ENCODE peak calls at places on chromosome 22, in five cellular contexts. One of them, this sample, is unnamed.

GRCh38 chr22:42284643-42285181 is 14.3 kb upstream of the TCF20 start:
- DNase-seq in neural crest cell: no peak
- DNase-seq in RWPE1: no peak
- DNase-seq in omental fat pad: no peak
- DNase-seq in neural progenitor cell: no peak
- DNase-seq in this sample: no peak

GRCh38 chr22:48824673-48825651 is 1002.7 kb downstream of the BRD1 start:
- DNase-seq in RWPE1: no peak
- DNase-seq in neural crest cell: no peak
- DNase-seq in neural progenitor cell: no peak
- DNase-seq in omental fat pad: no peak
- DNase-seq in this sample: no peak

GRCh38 chr22:40462195-40462988 is 92.0 kb downstream of the SGSM3 start:
- DNase-seq in neural progenitor cell: no peak
- DNase-seq in omental fat pad: no peak
- DNase-seq in RWPE1: no peak
- DNase-seq in neural crest cell: no peak
- DNase-seq in this sample: no peak

GRCh38 chr22:24184057-24184798 is 2.9 kb downstream of the SUSD2 start:
- DNase-seq in RWPE1: no peak
- DNase-seq in neural progenitor cell: no peak
- DNase-seq in neural crest cell: no peak
- DNase-seq in omental fat pad: no peak
- DNase-seq in this sample: no peak

GRCh38 chr22:26646158-26646557 is 11.2 kb upstream of the MIAT start:
- DNase-seq in omental fat pad: no peak
- DNase-seq in neural crest cell: no peak
- DNase-seq in RWPE1: no peak
- DNase-seq in neural progenitor cell: no peak
- DNase-seq in this sample: no peak

GRCh38 chr22:50292643-50293440 is 14.6 kb downstream of the PLXNB2 start:
- DNase-seq in neural crest cell: no peak
- DNase-seq in RWPE1: no peak
- DNase-seq in omental fat pad: no peak
- DNase-seq in neural progenitor cell: no peak
- DNase-seq in this sample: no peak

GRCh38 chr22:44746061-44746789 is 6.2 kb upstream of the ARHGAP8 start:
- DNase-seq in RWPE1: no peak
- DNase-seq in omental fat pad: no peak
- DNase-seq in neural crest cell: no peak
- DNase-seq in neural progenitor cell: no peak
- DNase-seq in this sample: no peak

GRCh38 chr22:24137595-24137994 is 43.7 kb upstream of the SUSD2 start:
- DNase-seq in omental fat pad: no peak
- DNase-seq in neural progenitor cell: no peak
- DNase-seq in neural crest cell: no peak
- DNase-seq in RWPE1: no peak
- DNase-seq in this sample: no peak

GRCh38 chr22:27671413-27671721 is 130.2 kb downstream of the MN1 start:
- DNase-seq in neural crest cell: no peak
- DNase-seq in RWPE1: no peak
- DNase-seq in omental fat pad: no peak
- DNase-seq in neural progenitor cell: no peak
- DNase-seq in this sample: no peak

GRCh38 chr22:43100223-43100622 is 10.3 kb upstream of the BIK start:
- DNase-seq in RWPE1: no peak
- DNase-seq in neural progenitor cell: no peak
- DNase-seq in omental fat pad: no peak
- DNase-seq in neural crest cell: no peak
- DNase-seq in this sample: peak; percentile 64

GRCh38 chr22:30253205-30253852 is 6.8 kb upstream of the LIF start:
- DNase-seq in neural progenitor cell: no peak
- DNase-seq in omental fat pad: no peak
- DNase-seq in neural crest cell: peak; percentile 53
- DNase-seq in RWPE1: no peak
- DNase-seq in this sample: no peak

GRCh38 chr22:26903030-26903856 is 245.9 kb downstream of the MIAT start:
- DNase-seq in neural progenitor cell: peak; percentile 74
- DNase-seq in omental fat pad: no peak
- DNase-seq in RWPE1: no peak
- DNase-seq in neural crest cell: peak; percentile 25
- DNase-seq in this sample: no peak

GRCh38 chr22:40270031-40270430 is 76.3 kb upstream of the ADSL start:
- DNase-seq in omental fat pad: no peak
- DNase-seq in neural progenitor cell: no peak
- DNase-seq in neural crest cell: no peak
- DNase-seq in RWPE1: no peak
- DNase-seq in this sample: no peak

GRCh38 chr22:19224557-19224956 is 46.0 kb upstream of the SLC25A1 start:
- DNase-seq in omental fat pad: no peak
- DNase-seq in neural progenitor cell: no peak
- DNase-seq in neural crest cell: no peak
- DNase-seq in RWPE1: no peak
- DNase-seq in this sample: no peak

GRCh38 chr22:45885941-45886395 is 91.0 kb downstream of the WNT7B start:
- DNase-seq in RWPE1: no peak
- DNase-seq in omental fat pad: no peak
- DNase-seq in neural crest cell: peak; percentile 51
- DNase-seq in neural progenitor cell: no peak
- DNase-seq in this sample: no peak

GRCh38 chr22:50603511-50604255 is 3.1 kb downstream of the MAPK8IP2 start:
- DNase-seq in omental fat pad: no peak
- DNase-seq in neural crest cell: no peak
- DNase-seq in neural progenitor cell: peak; percentile 39
- DNase-seq in RWPE1: no peak
- DNase-seq in this sample: no peak

GRCh38 chr22:28935713-28936112 is 52.3 kb downstream of the ZNRF3 start:
- DNase-seq in RWPE1: no peak
- DNase-seq in neural crest cell: no peak
- DNase-seq in omental fat pad: no peak
- DNase-seq in neural progenitor cell: no peak
- DNase-seq in this sample: no peak
- TF ChIP-seq CTCF in RWPE1: no peak
- TF ChIP-seq CTCF in neural crest cell: peak; percentile 51
- TF ChIP-seq CTCF in omental fat pad: no peak
- TF ChIP-seq CTCF in neural progenitor cell: peak; percentile 36
- TF ChIP-seq CTCF in this sample: peak; percentile 21

GRCh38 chr22:32073823-32074380 is 30.8 kb downstream of the SLC5A1 start:
- DNase-seq in neural progenitor cell: no peak
- DNase-seq in neural crest cell: no peak
- DNase-seq in RWPE1: no peak
- DNase-seq in omental fat pad: no peak
- DNase-seq in this sample: no peak
- TF ChIP-seq CTCF in neural progenitor cell: no peak
- TF ChIP-seq CTCF in neural crest cell: no peak
- TF ChIP-seq CTCF in RWPE1: no peak
- TF ChIP-seq CTCF in omental fat pad: no peak
- TF ChIP-seq CTCF in this sample: no peak

GRCh38 chr22:32100711-32101110 is 57.6 kb downstream of the SLC5A1 start:
- DNase-seq in RWPE1: no peak
- DNase-seq in omental fat pad: no peak
- DNase-seq in neural progenitor cell: no peak
- DNase-seq in neural crest cell: no peak
- DNase-seq in this sample: no peak

GRCh38 chr22:32106930-32107329 is 52.2 kb downstream of the C22orf42 start:
- DNase-seq in neural crest cell: peak; percentile 41
- DNase-seq in omental fat pad: no peak
- DNase-seq in neural progenitor cell: peak; percentile 69
- DNase-seq in RWPE1: peak; percentile 19
- DNase-seq in this sample: peak; percentile 33

DNA sequence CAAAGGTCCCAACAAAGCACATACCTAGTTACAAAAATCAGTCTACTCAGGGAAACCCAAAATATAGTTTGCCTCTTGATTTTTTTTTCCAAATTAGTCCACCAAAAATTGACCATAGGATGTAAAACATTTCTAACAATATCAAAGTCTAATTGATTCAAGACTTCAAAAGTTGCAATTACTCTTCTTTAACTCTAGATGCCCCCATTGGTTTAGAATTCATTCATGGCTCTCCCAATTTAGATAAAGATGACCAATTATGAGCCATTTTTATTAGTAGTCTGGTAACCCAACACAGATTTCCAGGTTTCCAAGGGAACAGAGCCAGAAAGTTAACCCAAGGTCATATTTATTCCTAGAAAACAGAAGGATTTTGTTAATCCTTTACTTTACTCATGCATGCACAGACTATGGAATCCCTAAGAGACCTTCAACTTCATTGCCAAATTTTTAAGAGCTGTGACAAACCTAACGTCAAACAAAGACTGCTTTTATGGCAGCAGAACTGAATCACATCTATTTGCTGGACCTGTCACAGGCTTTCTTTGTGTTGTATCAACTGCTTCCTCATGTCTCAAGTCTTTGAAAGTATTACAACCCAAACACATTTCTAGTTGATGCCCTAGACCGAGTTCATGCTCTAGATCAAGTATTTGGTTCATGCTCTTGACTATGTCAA is 55.3 kb downstream of the C22orf42 start:
- DNase-seq in RWPE1: no peak
- DNase-seq in neural progenitor cell: no peak
- DNase-seq in neural crest cell: no peak
- DNase-seq in omental fat pad: no peak
- DNase-seq in this sample: peak; percentile 35
- TF ChIP-seq CTCF in RWPE1: no peak
- TF ChIP-seq CTCF in neural progenitor cell: peak; percentile 56
- TF ChIP-seq CTCF in neural crest cell: peak; percentile 65
- TF ChIP-seq CTCF in omental fat pad: no peak
- TF ChIP-seq CTCF in this sample: peak; percentile 28

DNA sequence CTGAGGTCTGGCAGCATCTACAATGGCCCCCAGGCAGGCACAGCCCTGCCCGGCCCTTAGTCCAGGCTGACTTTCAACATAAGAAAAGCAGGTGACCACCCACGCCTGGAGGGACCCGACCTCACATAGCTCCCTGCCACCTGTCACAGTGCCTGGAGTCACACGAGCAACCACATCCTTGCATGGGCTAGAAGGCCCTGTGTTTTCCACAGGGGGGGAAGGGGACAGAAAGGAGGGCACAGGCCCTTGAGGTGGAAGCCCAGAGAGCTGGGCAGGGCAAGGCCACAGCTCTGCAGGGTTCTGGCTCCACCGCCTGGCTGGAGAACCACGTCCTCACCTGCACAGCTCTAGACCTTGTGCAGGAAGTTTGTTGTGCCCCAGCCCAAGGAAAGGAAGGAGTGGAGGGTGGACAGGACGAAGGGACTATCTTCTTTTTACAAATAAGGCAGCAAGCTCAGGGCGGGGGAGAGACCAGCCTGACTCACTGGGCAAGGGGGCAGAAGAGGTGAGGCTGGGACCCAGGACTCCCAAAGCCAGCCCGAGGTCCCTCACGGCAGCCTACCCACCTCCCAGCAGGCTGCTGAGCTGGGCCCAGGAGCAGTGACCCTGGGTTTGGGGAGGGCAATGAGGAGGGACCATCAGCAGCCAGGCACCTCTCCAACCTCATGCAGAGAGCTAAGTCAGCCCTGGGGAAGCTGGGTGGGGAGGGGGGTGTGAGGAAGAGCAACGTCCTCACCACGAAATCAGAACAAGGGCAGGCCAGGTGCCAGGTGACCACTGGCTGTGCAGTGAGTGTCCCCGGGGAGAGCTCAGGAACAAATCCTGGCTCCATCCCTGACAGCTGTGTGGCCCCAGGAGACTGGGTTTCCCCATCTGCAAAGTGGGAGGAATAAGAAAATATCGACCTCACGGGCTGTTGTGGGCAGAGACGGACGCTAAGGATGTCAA is 4.3 kb downstream of the C1QTNF6 start:
- DNase-seq in omental fat pad: no peak
- DNase-seq in neural crest cell: no peak
- DNase-seq in RWPE1: no peak
- DNase-seq in neural progenitor cell: no peak
- DNase-seq in this sample: no peak
- TF ChIP-seq CTCF in omental fat pad: no peak
- TF ChIP-seq CTCF in neural crest cell: no peak
- TF ChIP-seq CTCF in RWPE1: no peak
- TF ChIP-seq CTCF in neural progenitor cell: no peak
- TF ChIP-seq CTCF in this sample: no peak

DNA sequence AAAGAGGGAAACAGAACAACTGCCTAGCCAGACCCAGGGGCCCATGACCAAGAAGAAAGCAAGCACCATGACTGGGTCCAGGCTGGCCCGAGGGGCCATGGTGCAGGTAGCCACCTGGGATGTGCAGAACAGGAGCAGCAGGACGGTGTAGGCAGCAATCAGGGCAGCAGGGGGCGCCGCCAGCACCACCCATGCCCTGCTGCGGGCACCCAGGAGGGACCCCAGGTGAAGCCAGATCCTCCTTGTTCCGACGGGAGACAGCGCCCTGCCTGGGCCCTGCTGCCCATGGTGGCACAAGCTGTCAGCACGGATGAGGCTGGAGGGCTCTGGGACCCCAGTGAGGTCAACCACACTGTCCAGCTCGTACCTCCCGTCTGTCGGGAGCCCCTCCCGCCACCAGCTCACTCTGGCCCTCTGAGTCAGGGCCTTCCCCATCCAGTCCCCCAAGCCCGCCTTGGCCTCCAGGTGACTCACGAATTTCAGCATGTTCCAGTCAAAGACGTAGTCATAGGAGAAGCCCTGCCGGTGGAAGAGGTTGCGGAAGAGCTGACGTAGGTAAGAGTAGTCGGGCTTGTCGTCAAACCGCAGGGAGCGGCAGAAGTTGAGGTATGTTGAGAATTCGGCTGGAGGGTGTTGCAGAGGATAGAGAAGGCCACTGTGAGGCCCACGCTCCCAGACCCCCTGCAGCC is 18.8 kb downstream of the CSNK1E start:
- DNase-seq in omental fat pad: no peak
- DNase-seq in neural progenitor cell: peak; percentile 34
- DNase-seq in RWPE1: peak; percentile 94
- DNase-seq in neural crest cell: no peak
- DNase-seq in this sample: peak; percentile 99
- TF ChIP-seq CTCF in omental fat pad: no peak
- TF ChIP-seq CTCF in neural progenitor cell: peak; percentile 63
- TF ChIP-seq CTCF in RWPE1: peak; percentile 32
- TF ChIP-seq CTCF in neural crest cell: peak; percentile 54
- TF ChIP-seq CTCF in this sample: peak; percentile 42